ENCODE peak calls at places on chromosomes 5 and 9, in four cellular contexts. T is KG1, U is activated T-cell treated with anti-CD3 and anti-CD28 coated beads for 1 hour, B is stromal cell of bone marrow. R is an unnamed sample.

GRCh38 chr9:8188720-8189407 is 389.3 kb upstream of the DMAC1 start:
- DNase-seq in U (no peak), T (no peak), B (no peak), R (no peak)

GRCh38 chr5:77984587-77984986 is 208.4 kb upstream of the TBCA start:
- DNase-seq in T (no peak), B (no peak), U (no peak), R (no peak)

GRCh38 chr5:69491838-69492390 is 676 bp upstream of the OCLN start:
- DNase-seq in T (no peak), B (no peak), U (no peak), R (no peak)

GRCh38 chr5:151093476-151093889 is 12.6 kb upstream of the TNIP1 start:
- DNase-seq in B (peak; percentile 94), T (no peak), U (no peak), R (peak; percentile 61)

GRCh38 chr9:114754574-114754973 is 51.3 kb downstream of the TNFSF15 start:
- DNase-seq in B (no peak), T (peak; percentile 11), U (no peak), R (no peak)

GRCh38 chr9:133707065-133707760 is 30.9 kb downstream of the SARDH start:
- DNase-seq in U (no peak), B (peak; percentile 50), T (no peak), R (no peak)

GRCh38 chr9:126945682-126946081 is 31.1 kb downstream of the RALGPS1 start:
- DNase-seq in B (no peak), U (no peak), T (no peak), R (no peak)

GRCh38 chr5:157839157-157839795 is 19.7 kb downstream of the CLINT1 start:
- DNase-seq in U (no peak), B (no peak), T (no peak), R (no peak)

GRCh38 chr9:121369595-121370265 is at the start of gene STOM:
- DNase-seq in U (peak; percentile 49), B (peak; percentile 79), T (peak; percentile 79), R (peak; percentile 29)

GRCh38 chr9:26863074-26863473 is 29.5 kb downstream of the CAAP1 start:
- DNase-seq in T (no peak), B (peak; percentile 9), U (no peak), R (peak; percentile 6)

GRCh38 chr5:20654746-20655145 is 666.7 kb upstream of the CDH18 start:
- DNase-seq in U (no peak), B (no peak), T (no peak), R (no peak)

GRCh38 chr5:37696190-37697021 is 143.4 kb downstream of the GDNF start:
- DNase-seq in T (no peak), B (peak; percentile 49), U (no peak), R (peak; percentile 55)

GRCh38 chr5:67405755-67406154 is 209.2 kb upstream of the CD180 start:
- DNase-seq in B (no peak), T (no peak), U (no peak), R (no peak)

GRCh38 chr5:9833871-9834270 is 203.7 kb upstream of the TAS2R1 start:
- DNase-seq in T (no peak), B (no peak), U (no peak), R (no peak)

GRCh38 chr5:32388429-32389111 is 56.0 kb downstream of the ZFR start:
- DNase-seq in T (no peak), U (no peak), B (peak; percentile 67), R (peak; percentile 1)